ENCODE peak calls at places on chromosomes 2 and 18, in six cellular contexts. E is T-helper 9 cell; M is AG20443; P is activated T-cell treated with anti-CD3 and anti-CD28 coated beads for 1 hour; I is activated effector memory CD4-positive, alpha-beta T cell treated with Interleukin-2 at 50 U/mL for 16 hours; H is head of caudate nucleus. D is an unnamed sample.

GRCh38 chr2:219949053-219949452 is 321.6 kb downstream of the SLC4A3 start:
- DNase-seq in E (no peak), M (no peak), P (no peak), I (no peak), H (no peak), D (no peak)

GRCh38 chr2:24721470-24721869 is 71.7 kb downstream of the PTRHD1 start:
- DNase-seq in E (no peak), M (peak), P (no peak), I (no peak), H (peak), D (no peak)

GRCh38 chr2:217900010-217900779 is 102.6 kb downstream of the TNS1 start:
- DNase-seq in E (no peak), M (no peak), P (no peak), I (no peak), H (no peak), D (no peak)

GRCh38 chr2:45797451-45798230 is 146.2 kb downstream of the PRKCE start:
- DNase-seq in E (no peak), M (no peak), P (no peak), I (no peak), H (no peak), D (no peak)

GRCh38 chr2:233824373-233824772 is 30.0 kb downstream of the HJURP start:
- DNase-seq in E (no peak), M (no peak), P (no peak), I (no peak), H (no peak), D (no peak)

GRCh38 chr2:158973511-158973956 is 5.1 kb downstream of the TANC1 start:
- DNase-seq in E (no peak), M (no peak), P (no peak), I (no peak), H (no peak), D (no peak)

GRCh38 chr2:70143314-70144150 is 47.3 kb downstream of the C2orf42 start:
- DNase-seq in E (peak), M (peak), P (no peak), I (peak), H (no peak), D (peak)

GRCh38 chr2:71605781-71606241 is 152.4 kb downstream of the DYSF start:
- DNase-seq in E (no peak), M (no peak), P (no peak), I (no peak), H (peak), D (no peak)

GRCh38 chr18:9629709-9630108 is 15.3 kb upstream of the PPP4R1 start:
- DNase-seq in E (no peak), M (peak), P (no peak), I (no peak), H (no peak), D (no peak)

GRCh38 chr2:211259831-211260476 is 703.6 kb downstream of the CPS1 start:
- DNase-seq in E (no peak), M (no peak), P (no peak), I (no peak), H (no peak), D (no peak)

GRCh38 chr18:48294894-48295585 is 114.1 kb downstream of the ZBTB7C start:
- DNase-seq in E (no peak), M (no peak), P (no peak), I (no peak), H (no peak), D (no peak)

GRCh38 chr2:229910147-229910831 is 11.5 kb downstream of the TRIP12 start:
- DNase-seq in E (no peak), M (no peak), P (no peak), I (no peak), H (no peak), D (no peak)

GRCh38 chr2:132542953-132543569 is 126.5 kb downstream of the GPR39 start:
- DNase-seq in E (no peak), M (no peak), P (no peak), I (no peak), H (no peak), D (no peak)

GRCh38 chr2:24253303-24253919 is 78.6 kb downstream of the FAM228A start:
- DNase-seq in E (no peak), M (peak), P (no peak), I (no peak), H (no peak), D (no peak)

GRCh38 chr18:70425236-70425635 is 136.4 kb downstream of the SOCS6 start:
- DNase-seq in E (no peak), M (no peak), P (no peak), I (no peak), H (no peak), D (no peak)

GRCh38 chr2:239263937-239264837 is 136.6 kb downstream of the HDAC4 start:
- DNase-seq in E (no peak), M (no peak), P (no peak), I (no peak), H (no peak), D (no peak)

GRCh38 chr2:44801289-44801675 is 140.2 kb upstream of the SIX3 start:
- DNase-seq in E (no peak), M (no peak), P (no peak), I (no peak), H (no peak), D (no peak)

GRCh38 chr2:133953524-133953923 is 300.3 kb upstream of the MGAT5 start:
- DNase-seq in E (no peak), M (no peak), P (no peak), I (no peak), H (no peak), D (peak)

GRCh38 chr2:239947361-239948045 is 77.6 kb downstream of the NDUFA10 start:
- DNase-seq in E (no peak), M (no peak), P (no peak), I (no peak), H (peak), D (no peak)

GRCh38 chr2:68653034-68653433 is 9.7 kb downstream of the PROKR1 start:
- DNase-seq in E (no peak), M (no peak), P (no peak), I (no peak), H (no peak), D (no peak)

GRCh38 chr2:29317077-29317517 is 201.9 kb downstream of the CLIP4 start:
- DNase-seq in E (no peak), M (no peak), P (no peak), I (no peak), H (no peak), D (no peak)

GRCh38 chr2:131063501-131064283 is 29.6 kb downstream of the FAM168B start:
- DNase-seq in E (no peak), M (no peak), P (no peak), I (no peak), H (no peak), D (no peak)

GRCh38 chr2:135744761-135745314 is 3.2 kb downstream of the UBXN4 start:
- DNase-seq in E (no peak), M (peak), P (no peak), I (no peak), H (no peak), D (peak)

GRCh38 chr2:234494361-234495075 is 2.4 kb downstream of the ARL4C start:
- DNase-seq in E (no peak), M (no peak), P (no peak), I (no peak), H (no peak), D (no peak)

GRCh38 chr2:17752892-17753802 is 463 bp downstream of the SMC6 start:
- DNase-seq in E (peak), M (peak), P (no peak), I (no peak), H (no peak), D (peak)

GRCh38 chr2:225272173-225272572 is 127.3 kb upstream of the NYAP2 start:
- DNase-seq in E (no peak), M (no peak), P (no peak), I (no peak), H (no peak), D (no peak)

GRCh38 chr2:240184198-240184590 is 43.7 kb upstream of the OTOS start:
- DNase-seq in E (no peak), M (no peak), P (no peak), I (no peak), H (no peak), D (no peak)

GRCh38 chr2:240664622-240665021 is 18.1 kb downstream of the AQP12B start:
- DNase-seq in E (no peak), M (no peak), P (no peak), I (no peak), H (no peak), D (no peak)

GRCh38 chr2:42493468-42493884 is 306 bp downstream of the KCNG3 start:
- DNase-seq in E (no peak), M (no peak), P (no peak), I (no peak), H (no peak), D (peak)

GRCh38 chr2:170842785-170843184 is 26.1 kb downstream of the GAD1 start:
- DNase-seq in E (no peak), M (peak), P (no peak), I (no peak), H (no peak), D (no peak)

GRCh38 chr18:58385472-58385871 is 243.4 kb downstream of the ALPK2 start:
- DNase-seq in E (no peak), M (no peak), P (no peak), I (no peak), H (no peak), D (no peak)

GRCh38 chr2:204686415-204686814 is 141.1 kb downstream of the PARD3B start:
- DNase-seq in E (no peak), M (peak), P (no peak), I (no peak), H (no peak), D (no peak)

GRCh38 chr18:63831080-63831788 is 56.0 kb downstream of the SERPINB7 start:
- DNase-seq in E (no peak), M (peak), P (no peak), I (no peak), H (no peak), D (no peak)

GRCh38 chr2:183070942-183071844 is 7.4 kb upstream of the DUSP19 start:
- DNase-seq in E (no peak), M (peak), P (no peak), I (no peak), H (no peak), D (no peak)

GRCh38 chr2:135255208-135255607 is 203.1 kb downstream of the RAB3GAP1 start:
- DNase-seq in E (no peak), M (no peak), P (no peak), I (no peak), H (no peak), D (no peak)

GRCh38 chr18:74832999-74833398 is 235.3 kb downstream of the ZNF407 start:
- DNase-seq in E (no peak), M (no peak), P (no peak), I (no peak), H (no peak), D (no peak)

GRCh38 chr2:190853659-190854386 is 26.8 kb upstream of the GLS start:
- DNase-seq in E (no peak), M (peak), P (no peak), I (no peak), H (no peak), D (no peak)

D was measured in memory B cell.